ENCODE peak calls at places on chromosomes 6 and 20, in eight cellular contexts. Y, R, I, K, C, B, G and D are unnamed samples.

GRCh38 chr6:156425374-156425773 is 351.8 kb upstream of the ARID1B start:
- DNase-seq in K (peak; percentile 38), R (no peak), I (no peak), C (no peak), B (no peak), G (no peak), Y (no peak), D (peak; percentile 32)

GRCh38 chr6:40056865-40057264 is 122.6 kb upstream of the MOCS1 start:
- DNase-seq in I (no peak), G (no peak), B (no peak), C (no peak), Y (no peak), R (no peak), K (no peak), D (no peak)

GRCh38 chr20:10916312-10916711 is 242.5 kb upstream of the JAG1 start:
- DNase-seq in C (no peak), R (no peak), B (no peak), I (no peak), Y (no peak), G (no peak), K (no peak), D (peak; percentile 41)

GRCh38 chr6:136579800-136580199 is 29.6 kb upstream of the MAP7 start:
- DNase-seq in C (no peak), K (peak; percentile 53), Y (no peak), B (no peak), I (no peak), R (no peak), G (no peak), D (peak; percentile 47)

GRCh38 chr20:60126975-60127374 is 168.8 kb downstream of the CDH26 start:
- DNase-seq in C (no peak), K (no peak), Y (no peak), R (no peak), I (no peak), G (peak; percentile 34), B (no peak), D (no peak)

GRCh38 chr6:36933102-36933501 is 21.4 kb upstream of the PI16 start:
- DNase-seq in I (no peak), Y (no peak), B (no peak), R (no peak), K (no peak), G (no peak), C (no peak), D (no peak)

GRCh38 chr6:63584125-63584514 is 11.8 kb downstream of the LOC128125822 start:
- DNase-seq in I (no peak), C (no peak), R (no peak), K (no peak), B (no peak), G (no peak), Y (no peak), D (no peak)

GRCh38 chr6:157139054-157139708 is 184.1 kb downstream of the TMEM242 start:
- DNase-seq in G (no peak), B (no peak), K (no peak), Y (peak; percentile 31), C (no peak), I (no peak), R (no peak), D (no peak)

GRCh38 chr6:153032255-153032882 is 29.9 kb upstream of the MTRF1L start:
- DNase-seq in R (no peak), C (no peak), G (peak; percentile 30), Y (peak; percentile 12), K (peak; percentile 85), B (no peak), I (no peak), D (peak; percentile 91)

GRCh38 chr6:166275714-166276166 is 32.5 kb downstream of the PRR18 start:
- DNase-seq in B (peak; percentile 59), Y (peak; percentile 72), K (peak; percentile 66), R (peak; percentile 88), I (peak; percentile 56), G (peak; percentile 76), C (peak; percentile 88), D (peak; percentile 43)

GRCh38 chr20:37875776-37876175 is 27.2 kb upstream of the VSTM2L start:
- DNase-seq in G (no peak), K (no peak), C (no peak), B (no peak), Y (no peak), R (no peak), I (no peak), D (no peak)

GRCh38 chr20:37879843-37880242 is 23.1 kb upstream of the VSTM2L start:
- DNase-seq in Y (no peak), R (no peak), G (no peak), B (no peak), K (no peak), C (no peak), I (no peak), D (no peak)

GRCh38 chr20:37876863-37877262 is 26.1 kb upstream of the VSTM2L start:
- DNase-seq in G (no peak), I (no peak), C (no peak), Y (no peak), B (no peak), K (no peak), R (no peak), D (no peak)

GRCh38 chr20:37879003-37879599 is 23.8 kb upstream of the VSTM2L start:
- DNase-seq in Y (no peak), G (no peak), R (no peak), K (no peak), I (no peak), B (no peak), C (no peak), D (no peak)

GRCh38 chr20:37877832-37878772 is 24.8 kb upstream of the VSTM2L start:
- DNase-seq in Y (no peak), K (no peak), R (no peak), B (no peak), C (no peak), G (no peak), I (no peak), D (no peak)
- TF ChIP-seq CTCF in Y (no peak), K (no peak), R (no peak), B (no peak), C (no peak), G (no peak), I (no peak), D (no peak)

DNA sequence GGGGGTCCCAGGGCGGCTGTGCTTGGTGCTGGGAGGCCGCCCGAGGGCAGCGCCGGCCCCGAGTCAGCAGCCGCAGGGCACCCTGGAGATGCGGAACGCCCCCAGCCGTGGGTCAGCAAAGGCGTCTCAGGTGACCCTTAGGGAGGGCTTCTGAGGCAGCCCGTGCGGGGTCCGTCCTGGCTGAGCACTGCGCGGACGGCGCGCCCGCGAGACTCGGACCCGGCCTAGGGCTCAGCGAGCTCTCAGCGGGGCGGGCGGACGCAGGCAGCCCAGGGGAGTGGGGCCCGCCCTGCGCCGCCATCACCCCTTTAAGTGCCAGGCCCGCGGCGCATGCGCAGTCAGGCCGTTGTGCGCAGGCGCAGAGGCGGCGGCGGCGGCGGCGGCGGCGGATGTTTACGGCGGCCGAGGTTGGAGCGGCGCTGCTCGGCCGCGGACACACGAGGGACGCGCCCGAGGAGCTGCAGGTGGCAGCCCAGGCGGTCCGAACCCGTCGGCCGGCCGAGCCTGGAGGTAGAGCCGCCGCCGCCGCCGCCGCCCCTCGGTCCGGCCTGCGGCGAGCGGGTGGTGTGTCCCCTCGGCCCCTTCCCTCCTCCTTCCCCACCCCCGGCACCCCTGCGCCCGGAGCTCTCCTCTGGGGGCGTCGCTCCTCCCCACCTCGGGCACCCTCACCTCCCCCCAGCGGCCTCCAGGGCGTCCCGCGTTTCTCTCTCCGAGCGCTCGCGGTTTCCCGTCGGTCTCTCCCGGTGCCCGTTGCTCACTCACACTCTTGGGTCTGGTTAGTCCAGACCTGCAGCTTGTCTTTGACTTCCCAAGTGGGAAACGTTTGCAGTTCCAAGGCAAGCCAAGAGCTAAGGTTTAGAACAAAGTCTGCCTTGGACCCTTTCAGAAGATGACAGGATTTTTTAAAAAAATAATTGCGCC is at the start of gene PCMTD2:
- DNase-seq in I (peak; percentile 88), K (peak; percentile 87), Y (peak; percentile 93), R (peak; percentile 76), G (peak; percentile 94), C (peak; percentile 88), B (peak; percentile 70), D (peak; percentile 69)
- TF ChIP-seq CTCF in I (no peak), K (no peak), Y (no peak), R (peak; percentile 22), G (peak; percentile 8), C (no peak), B (peak; percentile 55), D (no peak)

GRCh38 chr6:151652338-151652737 is 155.1 kb upstream of the ESR1 start:
- DNase-seq in Y (no peak), C (no peak), R (no peak), I (peak; percentile 19), B (no peak), G (no peak), K (no peak), D (no peak)

GRCh38 chr6:151649835-151650234 is 156.0 kb downstream of the CCDC170 start:
- DNase-seq in G (no peak), Y (no peak), B (no peak), R (no peak), K (no peak), I (no peak), C (no peak), D (no peak)

GRCh38 chr6:151651639-151652038 is 155.8 kb upstream of the ESR1 start:
- DNase-seq in I (no peak), C (no peak), R (no peak), K (no peak), B (no peak), G (no peak), Y (no peak), D (no peak)

DNA sequence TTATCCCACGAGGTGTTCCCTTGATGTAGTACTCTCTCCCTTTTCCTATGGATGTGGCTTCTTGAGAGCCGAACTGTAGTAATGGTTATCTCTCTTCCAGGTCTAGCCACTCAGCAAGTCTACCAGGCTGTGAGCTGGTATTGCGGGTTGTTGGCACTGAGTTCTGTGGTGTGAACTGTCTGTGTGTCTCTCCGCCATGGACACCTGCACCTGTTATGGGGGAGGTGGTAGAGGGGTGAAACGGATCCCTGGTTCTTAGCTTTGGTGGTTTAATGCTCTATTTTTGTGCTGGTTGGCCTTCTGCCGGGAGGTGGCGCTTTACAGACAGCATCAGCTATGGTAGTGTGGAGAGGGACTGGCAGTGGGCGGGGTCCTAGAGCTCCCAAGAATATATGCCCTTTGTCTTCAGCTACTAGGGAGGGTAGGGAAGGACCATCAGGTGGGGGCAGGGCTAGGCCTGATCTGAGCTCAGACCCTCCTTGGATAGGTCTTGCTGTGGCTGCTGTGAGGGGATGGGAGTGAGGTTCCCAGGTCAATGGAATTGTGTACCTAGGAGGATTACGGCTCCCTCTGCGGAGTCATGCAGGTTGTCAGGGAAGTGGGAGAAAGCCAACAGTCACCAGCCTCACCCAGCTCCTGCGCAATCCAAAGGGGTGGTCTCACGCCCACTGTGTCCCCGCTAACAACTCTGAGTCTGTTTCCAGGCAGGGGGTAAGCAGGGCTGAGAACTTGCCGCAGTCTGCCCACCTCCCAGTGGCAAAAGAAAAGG is 154.2 kb downstream of the CCDC170 start:
- DNase-seq in C (peak; percentile 56), K (peak; percentile 1), G (peak; percentile 18), Y (peak; percentile 46), B (no peak), I (no peak), R (peak; percentile 20), D (peak; percentile 4)
- TF ChIP-seq CTCF in C (peak; percentile 33), K (peak; percentile 34), G (peak; percentile 2), Y (peak; percentile 16), B (no peak), I (no peak), R (peak; percentile 42), D (peak; percentile 24)

DNA sequence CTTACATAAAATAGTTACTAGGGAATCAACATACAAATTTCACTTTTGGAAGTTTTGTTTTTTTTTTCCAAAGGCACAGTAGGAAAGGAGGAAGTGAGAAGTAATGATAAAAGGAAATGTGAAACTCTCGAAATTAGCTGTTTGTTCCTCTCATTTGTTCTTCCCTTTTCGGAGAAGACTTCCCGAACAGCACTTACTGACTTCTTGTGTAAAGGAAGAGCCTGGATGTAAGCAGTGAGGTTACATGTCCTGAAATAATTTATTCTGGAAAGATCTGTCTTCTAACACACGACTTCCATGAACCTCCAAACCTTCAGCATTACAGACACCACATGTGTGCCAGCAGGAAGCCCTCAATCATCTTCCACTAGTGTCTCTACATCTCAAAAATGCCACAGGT is 59.1 kb downstream of the KIF16B start:
- DNase-seq in C (no peak), R (no peak), B (no peak), G (no peak), Y (no peak), I (no peak), K (no peak), D (no peak)
- TF ChIP-seq CTCF in C (no peak), R (no peak), B (no peak), G (no peak), Y (no peak), I (no peak), K (no peak), D (no peak)